ENCODE peak calls at places on chromosomes 1 and 21, in four cellular contexts. D, M, C and E are unnamed samples.

GRCh38 chr1:21669287-21670058 is at the start of gene RAP1GAP:
- DNase-seq in M (no peak), C (peak; percentile 90), D (no peak), E (no peak)

GRCh38 chr21:27001526-27001925 is 34.6 kb upstream of the ADAMTS5 start:
- DNase-seq in D (no peak), M (no peak), C (no peak), E (no peak)

GRCh38 chr1:216140650-216141547 is 282.3 kb downstream of the USH2A start:
- DNase-seq in M (no peak), C (no peak), D (no peak), E (no peak)

GRCh38 chr1:232142403-232143314 is 487.3 kb downstream of the SIPA1L2 start:
- DNase-seq in C (no peak), D (no peak), M (no peak), E (no peak)

GRCh38 chr1:36520056-36520455 is 37.3 kb upstream of the CSF3R start:
- DNase-seq in M (no peak), C (no peak), D (peak; percentile 39), E (no peak)

GRCh38 chr1:64525116-64525686 is 55.3 kb downstream of the CACHD1 start:
- DNase-seq in C (no peak), D (no peak), M (no peak), E (no peak)

GRCh38 chr1:228180271-228180987 is 14.8 kb downstream of the IBA57 start:
- DNase-seq in D (no peak), M (no peak), C (peak; percentile 25), E (no peak)

GRCh38 chr1:112478314-112478713 is 30.5 kb upstream of the WNT2B start:
- DNase-seq in M (no peak), C (no peak), D (no peak), E (no peak)

GRCh38 chr1:201361652-201362504 is 15.6 kb downstream of the TNNT2 start:
- DNase-seq in C (peak; percentile 28), M (no peak), D (peak; percentile 88), E (peak; percentile 70)

GRCh38 chr21:44709426-44710293 is 1.7 kb downstream of the TSPEAR start:
- DNase-seq in M (no peak), D (peak; percentile 49), C (no peak), E (no peak)

GRCh38 chr1:215095524-215095923 is 13.0 kb downstream of the KCNK2 start:
- DNase-seq in D (no peak), C (no peak), M (no peak), E (no peak)

GRCh38 chr1:24340770-24341169 is 21.6 kb downstream of the GRHL3 start:
- DNase-seq in C (no peak), M (no peak), D (no peak), E (no peak)

GRCh38 chr1:41322101-41322661 is 39.1 kb upstream of the FOXO6 start:
- DNase-seq in C (no peak), D (peak; percentile 26), M (no peak), E (no peak)

GRCh38 chr1:113674591-113674990 is 84.7 kb downstream of the PHTF1 start:
- DNase-seq in C (peak; percentile 40), D (no peak), M (no peak), E (no peak)

GRCh38 chr1:176939993-176940392 is 224.5 kb downstream of the ASTN1 start:
- DNase-seq in D (no peak), M (no peak), C (no peak), E (no peak)

GRCh38 chr1:232704694-232705680 is 75.1 kb upstream of the SIPA1L2 start:
- DNase-seq in M (no peak), C (peak; percentile 13), D (no peak), E (no peak)

GRCh38 chr1:10347109-10347508 is 51.8 kb upstream of the PGD start:
- DNase-seq in D (no peak), C (no peak), M (no peak), E (no peak)

DNA sequence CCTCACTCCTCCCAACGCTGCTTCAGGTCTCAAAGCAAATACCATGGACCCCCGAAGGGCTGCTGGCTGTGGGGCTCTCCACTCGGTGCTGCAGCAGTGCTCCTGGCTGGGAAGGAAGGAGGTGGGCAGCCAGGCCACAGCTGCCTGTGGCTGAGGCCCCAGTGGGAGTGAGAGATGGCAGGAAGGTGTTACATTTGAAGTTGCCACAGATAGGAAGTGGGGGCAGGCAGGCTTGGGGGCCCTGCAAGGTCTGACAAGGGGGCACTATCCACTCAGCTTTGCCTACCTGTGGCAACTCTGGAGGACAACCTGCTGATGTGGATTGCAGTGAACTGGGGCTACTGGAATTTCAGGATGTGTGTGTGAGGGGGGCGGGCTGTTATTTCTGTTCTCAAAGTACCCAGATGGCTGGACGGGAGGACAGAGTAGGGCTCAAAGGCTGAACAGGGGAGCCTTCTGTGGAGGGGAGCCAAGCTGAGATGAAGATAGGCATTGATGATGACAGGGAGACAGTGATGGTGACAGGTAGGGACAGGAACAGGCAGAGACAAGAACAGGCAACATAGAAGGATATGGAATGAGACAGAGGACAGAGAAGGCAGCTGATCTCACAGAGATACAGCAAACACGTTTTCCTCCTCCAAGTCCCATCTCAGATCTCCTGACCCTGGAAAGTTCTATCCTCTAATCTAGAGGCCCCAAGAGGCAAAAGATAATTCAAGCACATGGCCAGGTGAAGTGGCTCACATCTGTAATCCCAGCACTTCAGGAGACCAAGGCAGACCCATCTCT is 1.8 kb downstream of the ZNF683 start:
- DNase-seq in D (no peak), C (no peak), M (no peak), E (no peak)
- H3K4me1 ChIP-seq in D (no peaks in the 10 kb centered on the region), C (no peaks in the 10 kb centered on the region), M (peaks cover 7% of the 10 kb centered on the region), E (peaks cover 7% of the 10 kb centered on the region)

GRCh38 chr1:219202567-219202966 is 28.9 kb downstream of the LYPLAL1 start:
- DNase-seq in C (no peak), M (no peak), D (no peak), E (no peak)
- TF ChIP-seq SUZ12 in C (no peak), M (no peak), D (no peak), E (no peak)

GRCh38 chr1:47996060-47996405 is 1.2 kb downstream of the TRABD2B start:
- DNase-seq in D (no peak), C (no peak), M (no peak), E (no peak)

GRCh38 chr1:47997289-47998200 is at the start of gene TRABD2B:
- DNase-seq in M (no peak), C (peak; percentile 17), D (peak; percentile 95), E (peak; percentile 92)

GRCh38 chr1:47993881-47994625 is 3.1 kb downstream of the TRABD2B start:
- DNase-seq in M (no peak), D (no peak), C (no peak), E (no peak)

GRCh38 chr1:47996406-47997226 is 569 bp downstream of the TRABD2B start:
- DNase-seq in D (peak; percentile 79), C (no peak), M (no peak), E (no peak)

GRCh38 chr1:47995306-47996050 is 1.7 kb downstream of the TRABD2B start:
- DNase-seq in D (no peak), M (no peak), C (no peak), E (no peak)
- H3K4me3 ChIP-seq in D (peak overlapping the region; percentile 61), M (no peak overlapping the region), C (no peak overlapping the region), E (peak overlapping the region; percentile 76)

GRCh38 chr1:67814121-67814772 is 19.0 kb downstream of the GNG12 start:
- DNase-seq in M (no peak), C (no peak), D (no peak), E (no peak)
- H3K4me1 ChIP-seq in M (no peaks in the 10 kb centered on the region), C (peaks cover 19% of the 10 kb centered on the region), D (no peaks in the 10 kb centered on the region), E (peaks cover 3% of the 10 kb centered on the region)

GRCh38 chr1:101111461-101111860 is 85.9 kb upstream of the DPH5 start:
- DNase-seq in D (no peak), C (no peak), M (no peak), E (no peak)

GRCh38 chr1:101108123-101108522 is 82.5 kb upstream of the DPH5 start:
- DNase-seq in D (no peak), M (no peak), C (no peak), E (no peak)

GRCh38 chr1:101115112-101115511 is 89.5 kb upstream of the DPH5 start:
- DNase-seq in D (no peak), M (no peak), C (no peak), E (no peak)

GRCh38 chr1:101109791-101110190 is 84.2 kb upstream of the DPH5 start:
- DNase-seq in M (no peak), D (no peak), C (no peak), E (no peak)

GRCh38 chr1:101112051-101112770 is 86.6 kb upstream of the DPH5 start:
- DNase-seq in M (peak; percentile 43), C (no peak), D (no peak), E (no peak)
- TF ChIP-seq SUZ12 in M (no peak), C (no peak), D (no peak), E (no peak)